ENCODE peak calls at places on chromosomes 2 and 18, in eight cellular contexts. B is Kasumi-1; N is CD8-positive, alpha-beta T cell; O is cardiac muscle cell; X is AG04449; P is GM04504; V is SHP77; Z is stimulated activated naive CD4-positive, alpha-beta T cell. M is an unnamed sample.

GRCh38 chr2:181891258-181891965 is at the start of gene ITPRID2:
- DNase-seq in B (peak), N (peak), O (peak), X (no peak), P (peak), V (peak), Z (peak), M (peak)

GRCh38 chr2:205733648-205734047 is 51.3 kb downstream of the NRP2 start:
- DNase-seq in B (no peak), N (no peak), O (no peak), X (no peak), P (no peak), V (no peak), Z (no peak), M (no peak)

GRCh38 chr2:43758738-43759137 is 15.1 kb upstream of the DYNC2LI1 start:
- DNase-seq in B (no peak), N (no peak), O (no peak), X (no peak), P (peak), V (no peak), Z (no peak), M (peak)

GRCh38 chr2:126222316-126222715 is 433.6 kb upstream of the GYPC start:
- DNase-seq in B (no peak), N (no peak), O (no peak), X (no peak), P (no peak), V (no peak), Z (no peak), M (peak)

GRCh38 chr2:10873790-10874437 is 37.8 kb upstream of the KCNF1 start:
- DNase-seq in B (no peak), N (no peak), O (no peak), X (peak), P (no peak), V (no peak), Z (no peak), M (peak)

GRCh38 chr18:79599503-79599931 is 80.1 kb upstream of the CTDP1 start:
- DNase-seq in B (no peak), N (no peak), O (no peak), X (peak), P (peak), V (no peak), Z (no peak), M (peak)

GRCh38 chr2:75076088-75076487 is 117.6 kb downstream of the POLE4 start:
- DNase-seq in B (no peak), N (no peak), O (no peak), X (no peak), P (no peak), V (peak), Z (no peak), M (no peak)

GRCh38 chr2:57876313-57876712 is 170.3 kb upstream of the VRK2 start:
- DNase-seq in B (no peak), N (no peak), O (no peak), X (no peak), P (no peak), V (no peak), Z (no peak), M (no peak)

GRCh38 chr2:135164431-135164830 is 112.3 kb downstream of the RAB3GAP1 start:
- DNase-seq in B (no peak), N (no peak), O (no peak), X (peak), P (peak), V (no peak), Z (no peak), M (peak)

GRCh38 chr2:237742614-237743013 is 56.0 kb upstream of the RBM44 start:
- DNase-seq in B (no peak), N (no peak), O (no peak), X (no peak), P (no peak), V (no peak), Z (no peak), M (no peak)

GRCh38 chr2:102736174-102736606 is 25.6 kb upstream of the TMEM182 start:
- DNase-seq in B (peak), N (no peak), O (no peak), X (no peak), P (no peak), V (peak), Z (no peak), M (no peak)

GRCh38 chr18:56035546-56035945 is 447.6 kb upstream of the TCF4 start:
- DNase-seq in B (no peak), N (no peak), O (no peak), X (no peak), P (no peak), V (no peak), Z (no peak), M (no peak)

GRCh38 chr2:31467426-31467825 is 52.9 kb upstream of the XDH start:
- DNase-seq in B (no peak), N (no peak), O (no peak), X (no peak), P (no peak), V (no peak), Z (no peak), M (no peak)

GRCh38 chr2:197878792-197879191 is 74.4 kb downstream of the PLCL1 start:
- DNase-seq in B (no peak), N (no peak), O (no peak), X (no peak), P (no peak), V (no peak), Z (no peak), M (peak)

GRCh38 chr2:56474412-56475158 is 290.8 kb downstream of the CCDC85A start:
- DNase-seq in B (no peak), N (no peak), O (peak), X (peak), P (peak), V (peak), Z (no peak), M (peak)

GRCh38 chr2:7026740-7027139 is 109.5 kb downstream of the RNF144A start:
- DNase-seq in B (no peak), N (no peak), O (no peak), X (no peak), P (no peak), V (peak), Z (no peak), M (no peak)

GRCh38 chr18:78724214-78724834 is 255.3 kb upstream of the SALL3 start:
- DNase-seq in B (no peak), N (no peak), O (no peak), X (no peak), P (no peak), V (no peak), Z (no peak), M (no peak)

GRCh38 chr2:16394072-16394985 is 271.3 kb downstream of the CYRIA start:
- DNase-seq in B (no peak), N (no peak), O (peak), X (no peak), P (no peak), V (peak), Z (no peak), M (no peak)

GRCh38 chr2:72891091-72891818 is 4.0 kb downstream of the SPR start:
- DNase-seq in B (no peak), N (no peak), O (no peak), X (no peak), P (no peak), V (no peak), Z (no peak), M (no peak)

GRCh38 chr2:28395334-28396061 is 2.8 kb downstream of the FOSL2 start:
- DNase-seq in B (peak), N (no peak), O (no peak), X (no peak), P (peak), V (no peak), Z (no peak), M (peak)

GRCh38 chr2:46010925-46011490 is 286.2 kb upstream of the EPAS1 start:
- DNase-seq in B (peak), N (no peak), O (peak), X (no peak), P (no peak), V (peak), Z (no peak), M (peak)

GRCh38 chr2:38692636-38693318 is 26.9 kb downstream of the GALM start:
- DNase-seq in B (no peak), N (no peak), O (no peak), X (no peak), P (no peak), V (no peak), Z (no peak), M (no peak)

GRCh38 chr2:232075859-232076258 is 114.3 kb downstream of the DIS3L2 start:
- DNase-seq in B (no peak), N (no peak), O (peak), X (no peak), P (no peak), V (no peak), Z (no peak), M (no peak)

GRCh38 chr2:30565860-30566358 is 118.9 kb downstream of the LCLAT1 start:
- DNase-seq in B (no peak), N (no peak), O (no peak), X (no peak), P (peak), V (no peak), Z (no peak), M (peak)

GRCh38 chr2:130720528-130720927 is 8.3 kb upstream of the GPR148 start:
- DNase-seq in B (no peak), N (no peak), O (no peak), X (no peak), P (no peak), V (no peak), Z (no peak), M (no peak)

GRCh38 chr2:22450831-22451230 is 934.1 kb upstream of the KLHL29 start:
- DNase-seq in B (no peak), N (no peak), O (no peak), X (no peak), P (no peak), V (no peak), Z (no peak), M (no peak)

GRCh38 chr2:105800036-105800755 is 55.5 kb downstream of the NCK2 start:
- DNase-seq in B (peak), N (no peak), O (no peak), X (no peak), P (no peak), V (no peak), Z (no peak), M (peak)

GRCh38 chr2:191086707-191087106 is 64.1 kb downstream of the STAT4 start:
- DNase-seq in B (no peak), N (no peak), O (no peak), X (no peak), P (no peak), V (no peak), Z (no peak), M (no peak)

GRCh38 chr18:67783215-67783946 is 266.9 kb upstream of the DSEL start:
- DNase-seq in B (no peak), N (no peak), O (no peak), X (peak), P (peak), V (no peak), Z (no peak), M (peak)

GRCh38 chr2:128638741-128639477 is 320.2 kb upstream of the HS6ST1 start:
- DNase-seq in B (no peak), N (peak), O (no peak), X (no peak), P (peak), V (no peak), Z (no peak), M (no peak)

GRCh38 chr2:20282916-20283592 is 58.1 kb upstream of the SDC1 start:
- DNase-seq in B (no peak), N (no peak), O (no peak), X (no peak), P (no peak), V (no peak), Z (no peak), M (peak)

GRCh38 chr18:68660355-68661183 is 54.3 kb downstream of the TMX3 start:
- DNase-seq in B (peak), N (no peak), O (peak), X (no peak), P (peak), V (peak), Z (no peak), M (peak)

GRCh38 chr18:55322176-55322735 is 265.7 kb downstream of the TCF4 start:
- DNase-seq in B (peak), N (peak), O (peak), X (peak), P (peak), V (peak), Z (no peak), M (peak)

GRCh38 chr2:46263347-46263746 is 33.9 kb upstream of the EPAS1 start:
- DNase-seq in B (no peak), N (no peak), O (no peak), X (no peak), P (no peak), V (no peak), Z (no peak), M (no peak)

GRCh38 chr2:64978514-64979268 is 10.5 kb upstream of the SLC1A4 start:
- DNase-seq in B (peak), N (no peak), O (no peak), X (no peak), P (no peak), V (no peak), Z (no peak), M (peak)

GRCh38 chr2:14569294-14569693 is 63.2 kb upstream of the LRATD1 start:
- DNase-seq in B (peak), N (no peak), O (no peak), X (no peak), P (no peak), V (no peak), Z (no peak), M (no peak)

GRCh38 chr18:48072428-48073204 is 142.2 kb upstream of the SMAD2 start:
- DNase-seq in B (no peak), N (no peak), O (no peak), X (no peak), P (no peak), V (no peak), Z (no peak), M (no peak)